ENCODE peak calls at places on chromosomes 1 and 21, in six cellular contexts. One of them, this sample, is unnamed.

GRCh38 chr1:234515411-234515810 is 36.4 kb upstream of the TARBP1 start:
- DNase-seq in pancreas: no peak
- DNase-seq in neural progenitor cell: no peak
- DNase-seq in H7: peak; percentile 55
- DNase-seq in AG04450: no peak
- DNase-seq in ascending aorta: no peak
- DNase-seq in this sample: no peak

GRCh38 chr1:203360772-203361171 is 9.8 kb upstream of the FMOD start:
- DNase-seq in pancreas: no peak
- DNase-seq in neural progenitor cell: peak; percentile 32
- DNase-seq in H7: peak; percentile 38
- DNase-seq in AG04450: no peak
- DNase-seq in ascending aorta: no peak
- DNase-seq in this sample: no peak

GRCh38 chr21:45511661-45512431 is 30.4 kb downstream of the SLC19A1 start:
- DNase-seq in pancreas: peak; percentile 21
- DNase-seq in neural progenitor cell: no peak
- DNase-seq in H7: no peak
- DNase-seq in AG04450: no peak
- DNase-seq in ascending aorta: no peak
- DNase-seq in this sample: peak; percentile 13

GRCh38 chr1:87212431-87213125 is 116.1 kb upstream of the LMO4 start:
- DNase-seq in pancreas: no peak
- DNase-seq in neural progenitor cell: no peak
- DNase-seq in H7: no peak
- DNase-seq in AG04450: no peak
- DNase-seq in ascending aorta: no peak
- DNase-seq in this sample: no peak

GRCh38 chr1:236514703-236515442 is 8.9 kb upstream of the LGALS8 start:
- DNase-seq in pancreas: no peak
- DNase-seq in neural progenitor cell: no peak
- DNase-seq in H7: no peak
- DNase-seq in AG04450: no peak
- DNase-seq in ascending aorta: no peak
- DNase-seq in this sample: no peak

GRCh38 chr1:42777860-42778259 is 6.9 kb upstream of the TMEM269 start:
- DNase-seq in pancreas: no peak
- DNase-seq in neural progenitor cell: peak; percentile 72
- DNase-seq in H7: peak; percentile 82
- DNase-seq in AG04450: no peak
- DNase-seq in ascending aorta: no peak
- DNase-seq in this sample: no peak

GRCh38 chr1:9100471-9101043 is 28.3 kb downstream of the GPR157 start:
- DNase-seq in pancreas: no peak
- DNase-seq in neural progenitor cell: no peak
- DNase-seq in H7: no peak
- DNase-seq in AG04450: no peak
- DNase-seq in ascending aorta: no peak
- DNase-seq in this sample: no peak

GRCh38 chr1:222043444-222044292 is 301.8 kb upstream of the DUSP10 start:
- DNase-seq in pancreas: no peak
- DNase-seq in neural progenitor cell: peak; percentile 7
- DNase-seq in H7: no peak
- DNase-seq in AG04450: peak; percentile 93
- DNase-seq in ascending aorta: no peak
- DNase-seq in this sample: peak; percentile 29

GRCh38 chr1:59292557-59292956 is 4.3 kb upstream of the FGGY start:
- DNase-seq in pancreas: no peak
- DNase-seq in neural progenitor cell: no peak
- DNase-seq in H7: no peak
- DNase-seq in AG04450: no peak
- DNase-seq in ascending aorta: peak; percentile 27
- DNase-seq in this sample: peak; percentile 52

GRCh38 chr1:24927473-24927872 is 2.6 kb downstream of the RUNX3 start:
- DNase-seq in pancreas: no peak
- DNase-seq in neural progenitor cell: no peak
- DNase-seq in H7: no peak
- DNase-seq in AG04450: no peak
- DNase-seq in ascending aorta: no peak
- DNase-seq in this sample: no peak

GRCh38 chr1:205972081-205972480 is 28.8 kb upstream of the SLC26A9 start:
- DNase-seq in pancreas: no peak
- DNase-seq in neural progenitor cell: no peak
- DNase-seq in H7: no peak
- DNase-seq in AG04450: no peak
- DNase-seq in ascending aorta: no peak
- DNase-seq in this sample: no peak

GRCh38 chr21:45330075-45330781 is 42.5 kb upstream of the POFUT2 start:
- DNase-seq in pancreas: peak; percentile 84
- DNase-seq in neural progenitor cell: no peak
- DNase-seq in H7: peak; percentile 75
- DNase-seq in AG04450: peak; percentile 78
- DNase-seq in ascending aorta: no peak
- DNase-seq in this sample: peak; percentile 44

GRCh38 chr1:203295796-203296195 is 9.5 kb upstream of the BTG2 start:
- DNase-seq in pancreas: no peak
- DNase-seq in neural progenitor cell: no peak
- DNase-seq in H7: no peak
- DNase-seq in AG04450: no peak
- DNase-seq in ascending aorta: no peak
- DNase-seq in this sample: no peak

GRCh38 chr21:14968821-14969220 is 96.0 kb downstream of the NRIP1 start:
- DNase-seq in pancreas: no peak
- DNase-seq in neural progenitor cell: no peak
- DNase-seq in H7: no peak
- DNase-seq in AG04450: no peak
- DNase-seq in ascending aorta: no peak
- DNase-seq in this sample: no peak

GRCh38 chr21:23801292-23801691 is 1806.0 kb downstream of the MRPL39 start:
- DNase-seq in pancreas: no peak
- DNase-seq in neural progenitor cell: no peak
- DNase-seq in H7: no peak
- DNase-seq in AG04450: no peak
- DNase-seq in ascending aorta: no peak
- DNase-seq in this sample: no peak

GRCh38 chr1:110508531-110508930 is 10.4 kb downstream of the KCNA10 start:
- DNase-seq in pancreas: no peak
- DNase-seq in neural progenitor cell: no peak
- DNase-seq in H7: no peak
- DNase-seq in AG04450: no peak
- DNase-seq in ascending aorta: no peak
- DNase-seq in this sample: no peak

GRCh38 chr1:63668298-63668697 is 75.1 kb downstream of the PGM1 start:
- DNase-seq in pancreas: no peak
- DNase-seq in neural progenitor cell: no peak
- DNase-seq in H7: no peak
- DNase-seq in AG04450: no peak
- DNase-seq in ascending aorta: no peak
- DNase-seq in this sample: no peak

GRCh38 chr1:170533331-170533730 is 1.4 kb downstream of the GORAB start:
- DNase-seq in pancreas: no peak
- DNase-seq in neural progenitor cell: no peak
- DNase-seq in H7: no peak
- DNase-seq in AG04450: no peak
- DNase-seq in ascending aorta: no peak
- DNase-seq in this sample: no peak

GRCh38 chr1:218785928-218786327 is 387.8 kb upstream of the LYPLAL1 start:
- DNase-seq in pancreas: peak; percentile 14
- DNase-seq in neural progenitor cell: no peak
- DNase-seq in H7: no peak
- DNase-seq in AG04450: no peak
- DNase-seq in ascending aorta: no peak
- DNase-seq in this sample: no peak

GRCh38 chr1:39575191-39576015 is 1.2 kb downstream of the PABPC4 start:
- DNase-seq in pancreas: peak; percentile 74
- DNase-seq in neural progenitor cell: peak; percentile 69
- DNase-seq in H7: peak; percentile 69
- DNase-seq in AG04450: no peak
- DNase-seq in ascending aorta: peak; percentile 18
- DNase-seq in this sample: peak; percentile 78

GRCh38 chr21:45109831-45110492 is 35.6 kb downstream of the ADARB1 start:
- DNase-seq in pancreas: no peak
- DNase-seq in neural progenitor cell: no peak
- DNase-seq in H7: no peak
- DNase-seq in AG04450: no peak
- DNase-seq in ascending aorta: no peak
- DNase-seq in this sample: no peak

GRCh38 chr1:217605390-217605789 is 25.5 kb downstream of the GPATCH2 start:
- DNase-seq in pancreas: no peak
- DNase-seq in neural progenitor cell: no peak
- DNase-seq in H7: no peak
- DNase-seq in AG04450: no peak
- DNase-seq in ascending aorta: no peak
- DNase-seq in this sample: no peak

GRCh38 chr1:91725961-91726704 is 159.8 kb downstream of the TGFBR3 start:
- DNase-seq in pancreas: no peak
- DNase-seq in neural progenitor cell: no peak
- DNase-seq in H7: no peak
- DNase-seq in AG04450: peak; percentile 79
- DNase-seq in ascending aorta: no peak
- DNase-seq in this sample: no peak

DNA sequence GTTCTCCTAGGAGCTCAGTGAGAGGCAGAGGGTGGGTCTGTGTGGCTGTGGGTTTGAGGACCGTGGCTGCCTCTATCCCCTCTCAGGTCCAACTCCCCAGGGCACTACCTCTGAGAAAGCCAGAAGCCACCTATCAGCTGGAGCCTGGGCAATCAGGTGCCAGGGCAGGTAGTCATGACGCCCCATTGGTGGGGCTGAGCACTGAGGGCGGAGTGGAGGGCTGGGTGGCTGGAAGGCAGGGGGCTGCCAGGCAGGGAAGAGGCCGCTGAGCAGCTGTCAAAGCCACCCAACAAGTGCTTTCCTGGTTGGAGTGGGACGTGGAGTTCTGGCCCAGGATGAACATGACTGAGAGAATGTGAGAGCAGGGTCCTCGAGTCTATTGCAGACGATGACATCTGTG is 164.9 kb upstream of the AJAP1 start:
- DNase-seq in pancreas: no peak
- DNase-seq in neural progenitor cell: no peak
- DNase-seq in H7: no peak
- DNase-seq in AG04450: no peak
- DNase-seq in ascending aorta: no peak
- DNase-seq in this sample: no peak
- H3K27me3 ChIP-seq in pancreas: no peaks in the 10 kb centered on the region
- H3K27me3 ChIP-seq in neural progenitor cell: no peaks in the 10 kb centered on the region
- H3K27me3 ChIP-seq in H7: no peaks in the 10 kb centered on the region
- H3K27me3 ChIP-seq in AG04450: no peaks in the 10 kb centered on the region
- H3K27me3 ChIP-seq in ascending aorta: no peaks in the 10 kb centered on the region
- H3K27me3 ChIP-seq in this sample: no peaks in the 10 kb centered on the region

GRCh38 chr1:2787163-2787911 is 14.2 kb downstream of the TTC34 start:
- DNase-seq in pancreas: no peak
- DNase-seq in neural progenitor cell: no peak
- DNase-seq in H7: peak; percentile 37
- DNase-seq in AG04450: no peak
- DNase-seq in ascending aorta: no peak
- DNase-seq in this sample: no peak

GRCh38 chr1:2788506-2789163 is 12.9 kb downstream of the TTC34 start:
- DNase-seq in pancreas: no peak
- DNase-seq in neural progenitor cell: no peak
- DNase-seq in H7: no peak
- DNase-seq in AG04450: no peak
- DNase-seq in ascending aorta: no peak
- DNase-seq in this sample: peak; percentile 11

GRCh38 chr1:2789986-2790581 is 11.4 kb downstream of the TTC34 start:
- DNase-seq in pancreas: no peak
- DNase-seq in neural progenitor cell: no peak
- DNase-seq in H7: no peak
- DNase-seq in AG04450: no peak
- DNase-seq in ascending aorta: no peak
- DNase-seq in this sample: peak; percentile 60

GRCh38 chr1:2791027-2791760 is 10.3 kb downstream of the TTC34 start:
- DNase-seq in pancreas: no peak
- DNase-seq in neural progenitor cell: no peak
- DNase-seq in H7: no peak
- DNase-seq in AG04450: no peak
- DNase-seq in ascending aorta: no peak
- DNase-seq in this sample: no peak

GRCh38 chr1:2789164-2789985 is 12.1 kb downstream of the TTC34 start:
- DNase-seq in pancreas: no peak
- DNase-seq in neural progenitor cell: no peak
- DNase-seq in H7: no peak
- DNase-seq in AG04450: no peak
- DNase-seq in ascending aorta: no peak
- DNase-seq in this sample: no peak
- H3K27me3 ChIP-seq in pancreas: no peaks in the 10 kb centered on the region
- H3K27me3 ChIP-seq in neural progenitor cell: no peaks in the 10 kb centered on the region
- H3K27me3 ChIP-seq in H7: no peaks in the 10 kb centered on the region
- H3K27me3 ChIP-seq in AG04450: no peaks in the 10 kb centered on the region
- H3K27me3 ChIP-seq in ascending aorta: peaks cover 9% of the 10 kb centered on the region
- H3K27me3 ChIP-seq in this sample: peaks cover 57% of the 10 kb centered on the region

DNA sequence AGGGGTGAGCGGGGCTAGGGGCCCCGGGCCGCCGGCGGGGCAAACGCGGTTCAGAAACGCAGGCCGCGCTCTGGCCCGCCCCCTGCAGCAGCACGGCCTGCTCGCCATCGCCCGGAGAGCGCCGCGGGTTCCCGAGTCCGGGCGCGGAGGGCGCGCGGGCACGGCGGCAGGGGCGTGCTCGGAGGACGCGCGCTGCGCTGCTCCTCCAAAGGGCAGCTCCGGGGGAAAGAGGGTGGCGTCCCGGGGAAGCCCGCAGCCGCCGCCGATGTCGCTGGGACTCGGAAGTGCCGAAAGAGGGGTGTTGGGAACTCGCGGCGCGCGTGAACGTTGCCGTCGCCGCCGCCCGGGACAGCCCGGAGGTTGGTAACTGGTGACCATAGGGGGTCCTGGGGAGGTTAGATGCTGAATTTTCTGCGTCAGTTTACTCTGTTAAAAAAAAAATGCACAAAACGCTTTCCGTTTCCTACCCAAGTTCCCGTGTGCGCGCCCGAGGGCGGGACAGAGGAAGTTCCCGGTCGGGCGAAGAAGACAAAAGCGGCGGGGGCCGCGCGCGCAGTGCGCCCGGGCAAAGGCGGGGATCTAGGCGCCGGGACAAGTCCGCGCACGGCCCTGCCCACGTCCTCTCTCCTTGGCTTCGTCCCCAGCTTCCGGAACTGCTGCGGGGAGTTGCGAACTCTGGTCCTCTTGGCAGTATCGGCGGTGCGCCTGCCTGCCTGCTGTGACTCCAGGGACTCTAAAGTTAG is at the start of gene HHAT:
- DNase-seq in pancreas: peak; percentile 83
- DNase-seq in neural progenitor cell: peak; percentile 88
- DNase-seq in H7: peak; percentile 88
- DNase-seq in AG04450: peak; percentile 24
- DNase-seq in ascending aorta: peak; percentile 17
- DNase-seq in this sample: peak; percentile 93
- H3K27me3 ChIP-seq in pancreas: no peaks in the 10 kb centered on the region
- H3K27me3 ChIP-seq in neural progenitor cell: peaks cover 58% of the 10 kb centered on the region
- H3K27me3 ChIP-seq in H7: peaks cover 66% of the 10 kb centered on the region
- H3K27me3 ChIP-seq in AG04450: peaks cover 2% of the 10 kb centered on the region
- H3K27me3 ChIP-seq in ascending aorta: no peaks in the 10 kb centered on the region
- H3K27me3 ChIP-seq in this sample: no peaks in the 10 kb centered on the region

DNA sequence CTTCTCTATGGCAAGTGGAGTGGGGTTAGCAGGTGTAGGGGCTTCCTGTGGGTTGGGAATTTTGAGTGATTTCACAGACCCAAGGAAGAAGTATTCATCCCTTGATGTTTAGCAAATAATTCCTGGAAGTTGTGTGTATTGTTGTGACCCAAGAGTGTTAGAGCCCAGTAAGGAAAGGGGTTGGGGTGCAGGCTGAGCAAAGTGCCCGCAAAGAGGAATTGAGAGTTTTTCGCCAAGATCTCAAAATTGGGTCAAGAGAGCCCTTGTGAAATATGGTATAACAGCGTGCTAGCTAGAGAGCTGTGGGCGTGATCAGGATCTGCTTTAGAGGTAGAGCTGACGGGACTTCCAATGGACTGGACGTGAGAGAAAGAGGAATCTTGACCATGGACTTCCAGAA is 73.0 kb upstream of the LAPTM5 start:
- DNase-seq in pancreas: no peak
- DNase-seq in neural progenitor cell: no peak
- DNase-seq in H7: no peak
- DNase-seq in AG04450: no peak
- DNase-seq in ascending aorta: no peak
- DNase-seq in this sample: no peak
- H3K27me3 ChIP-seq in pancreas: no peaks in the 10 kb centered on the region
- H3K27me3 ChIP-seq in neural progenitor cell: peaks cover 13% of the 10 kb centered on the region
- H3K27me3 ChIP-seq in H7: peaks cover 1% of the 10 kb centered on the region
- H3K27me3 ChIP-seq in AG04450: no peaks in the 10 kb centered on the region
- H3K27me3 ChIP-seq in ascending aorta: no peaks in the 10 kb centered on the region
- H3K27me3 ChIP-seq in this sample: no peaks in the 10 kb centered on the region